ENCODE peak calls at places on chromosomes 12 and 14, in four cellular contexts. W, D, Z and E are unnamed samples.

GRCh38 chr14:96122496-96122895 is 82.1 kb upstream of the BDKRB2 start:
- DNase-seq in W (no peak), D (no peak), Z (no peak), E (no peak)

GRCh38 chr12:11880424-11880823 is 190.3 kb upstream of the BCL2L14 start:
- DNase-seq in W (no peak), D (no peak), Z (no peak), E (no peak)

GRCh38 chr12:103936679-103937078 is 6.5 kb downstream of the HSP90B1 start:
- DNase-seq in W (no peak), D (no peak), Z (no peak), E (no peak)

GRCh38 chr12:130127909-130128763 is 34.1 kb upstream of the FZD10 start:
- DNase-seq in W (no peak), D (no peak), Z (no peak), E (peak; percentile 90)

GRCh38 chr12:116954700-116955381 is 44.1 kb downstream of the FBXW8 start:
- DNase-seq in W (no peak), D (no peak), Z (no peak), E (peak; percentile 78)

GRCh38 chr14:104600805-104601204 is 3.8 kb downstream of the TMEM179 start:
- DNase-seq in W (no peak), D (no peak), Z (no peak), E (no peak)

GRCh38 chr12:131783915-131784541 is 44.2 kb upstream of the MMP17 start:
- DNase-seq in W (no peak), D (no peak), Z (no peak), E (no peak)

GRCh38 chr12:84497819-84498218 is 414.8 kb downstream of the SLC6A15 start:
- DNase-seq in W (no peak), D (no peak), Z (peak; percentile 16), E (no peak)

GRCh38 chr12:92224685-92225331 is 79.2 kb upstream of the BTG1 start:
- DNase-seq in W (no peak), D (no peak), Z (no peak), E (no peak)

GRCh38 chr14:37210448-37210847 is 12.7 kb downstream of the MIPOL1 start:
- DNase-seq in W (no peak), D (no peak), Z (no peak), E (no peak)

GRCh38 chr12:56338643-56339422 is at the start of gene IL23A:
- DNase-seq in W (no peak), D (peak; percentile 95), Z (no peak), E (no peak)

GRCh38 chr14:76806446-76806845 is 6.2 kb downstream of the ANGEL1 start:
- DNase-seq in W (no peak), D (no peak), Z (no peak), E (no peak)

GRCh38 chr14:65281991-65282908 is 130.3 kb upstream of the FUT8 start:
- DNase-seq in W (no peak), D (peak; percentile 19), Z (no peak), E (no peak)

GRCh38 chr14:90726656-90727055 is 89.6 kb downstream of the TTC7B start:
- DNase-seq in W (peak; percentile 44), D (no peak), Z (no peak), E (peak; percentile 81)

GRCh38 chr12:76586764-76587395 is 27.3 kb upstream of the OSBPL8 start:
- DNase-seq in W (peak; percentile 9), D (peak; percentile 24), Z (no peak), E (no peak)

GRCh38 chr12:67929373-67929772 is 59.9 kb upstream of the IFNG-AS1 start:
- DNase-seq in W (no peak), D (no peak), Z (no peak), E (no peak)

GRCh38 chr12:8948711-8949524 is 527 bp downstream of the M6PR start:
- DNase-seq in W (peak; percentile 70), D (no peak), Z (no peak), E (no peak)

GRCh38 chr12:57103856-57104255 is 7.3 kb downstream of the STAT6 start:
- DNase-seq in W (no peak), D (no peak), Z (no peak), E (no peak)

GRCh38 chr12:11321980-11322379 is 11.7 kb upstream of the PRB4 start:
- DNase-seq in W (no peak), D (no peak), Z (no peak), E (no peak)

GRCh38 chr12:93122089-93122488 is 193.0 kb upstream of the EEA1 start:
- DNase-seq in W (no peak), D (no peak), Z (no peak), E (no peak)

GRCh38 chr12:6361834-6362233 is 13.5 kb downstream of the SCNN1A start:
- DNase-seq in W (no peak), D (no peak), Z (no peak), E (peak; percentile 83)

GRCh38 chr12:109310247-109311125 is 1.4 kb upstream of the FOXN4 start:
- DNase-seq in W (no peak), D (peak; percentile 22), Z (peak; percentile 91), E (no peak)

GRCh38 chr12:124188561-124189405 is 106.1 kb upstream of the RFLNA start:
- DNase-seq in W (peak; percentile 83), D (no peak), Z (no peak), E (no peak)

GRCh38 chr12:108630481-108631207 is 3.0 kb downstream of the SELPLG start:
- DNase-seq in W (no peak), D (peak; percentile 12), Z (no peak), E (no peak)

GRCh38 chr14:63642229-63642611 is 549 bp upstream of the WDR89 start:
- DNase-seq in W (peak; percentile 98), D (peak; percentile 84), Z (peak; percentile 96), E (peak; percentile 89)

GRCh38 chr12:121364657-121365265 is 12.6 kb upstream of the ANAPC5 start:
- DNase-seq in W (no peak), D (no peak), Z (no peak), E (no peak)